ENCODE peak calls at places on chromosomes 13 and 19, in four cellular contexts. One of them, this sample, is unnamed. For H3K27me3 and H3K4me1, the result is how much of the 10 kb centered on the place peaks cover.

GRCh38 chr19:18856385-18857126 is 24.8 kb downstream of the UPF1 start:
- DNase-seq in suprapubic skin: no peak
- DNase-seq in aorta: no peak
- DNase-seq in CD8-positive, alpha-beta T cell: no peak
- DNase-seq in this sample: peak

GRCh38 chr19:44722131-44723121 is 23.5 kb downstream of the CEACAM16 start:
- DNase-seq in aorta: no peak
- DNase-seq in suprapubic skin: no peak
- DNase-seq in CD8-positive, alpha-beta T cell: peak
- DNase-seq in this sample: no peak

GRCh38 chr19:3494559-3494958 is 5.9 kb downstream of the DOHH start:
- DNase-seq in suprapubic skin: no peak
- DNase-seq in aorta: no peak
- DNase-seq in CD8-positive, alpha-beta T cell: no peak
- DNase-seq in this sample: no peak

GRCh38 chr19:45156751-45157150 is 4.0 kb downstream of the NKPD1 start:
- DNase-seq in aorta: no peak
- DNase-seq in CD8-positive, alpha-beta T cell: no peak
- DNase-seq in suprapubic skin: no peak
- DNase-seq in this sample: no peak

GRCh38 chr13:59873309-59873708 is 290.4 kb downstream of the DIAPH3 start:
- DNase-seq in CD8-positive, alpha-beta T cell: no peak
- DNase-seq in aorta: no peak
- DNase-seq in suprapubic skin: no peak
- DNase-seq in this sample: no peak

GRCh38 chr19:35539850-35540249 is 5.6 kb upstream of the TMEM147 start:
- DNase-seq in suprapubic skin: no peak
- DNase-seq in aorta: no peak
- DNase-seq in CD8-positive, alpha-beta T cell: no peak
- DNase-seq in this sample: no peak

GRCh38 chr13:74661851-74662250 is 527.6 kb upstream of the KLF12 start:
- DNase-seq in aorta: no peak
- DNase-seq in suprapubic skin: no peak
- DNase-seq in CD8-positive, alpha-beta T cell: no peak
- DNase-seq in this sample: no peak

GRCh38 chr19:42276821-42277220 is 7.8 kb downstream of the CIC start:
- DNase-seq in CD8-positive, alpha-beta T cell: no peak
- DNase-seq in aorta: no peak
- DNase-seq in suprapubic skin: no peak
- DNase-seq in this sample: no peak

GRCh38 chr19:45587873-45588272 is 3.3 kb upstream of the OPA3 start:
- DNase-seq in aorta: no peak
- DNase-seq in CD8-positive, alpha-beta T cell: no peak
- DNase-seq in suprapubic skin: no peak
- DNase-seq in this sample: no peak

GRCh38 chr13:41231786-41232185 is 31.6 kb downstream of the MTRF1 start:
- DNase-seq in aorta: no peak
- DNase-seq in CD8-positive, alpha-beta T cell: no peak
- DNase-seq in suprapubic skin: no peak
- DNase-seq in this sample: no peak

GRCh38 chr19:50842130-50842529 is 8.8 kb upstream of the KLK15 start:
- DNase-seq in suprapubic skin: no peak
- DNase-seq in aorta: no peak
- DNase-seq in CD8-positive, alpha-beta T cell: no peak
- DNase-seq in this sample: no peak

GRCh38 chr13:28636677-28637317 is 22.1 kb upstream of the POMP start:
- DNase-seq in aorta: no peak
- DNase-seq in suprapubic skin: no peak
- DNase-seq in CD8-positive, alpha-beta T cell: peak
- DNase-seq in this sample: no peak

GRCh38 chr13:113785051-113786010 is 26.3 kb downstream of the TMEM255B start:
- DNase-seq in suprapubic skin: no peak
- DNase-seq in CD8-positive, alpha-beta T cell: no peak
- DNase-seq in aorta: no peak
- DNase-seq in this sample: peak

GRCh38 chr13:90436697-90437096 is 910.8 kb upstream of the MIR17HG start:
- DNase-seq in CD8-positive, alpha-beta T cell: no peak
- DNase-seq in aorta: no peak
- DNase-seq in suprapubic skin: no peak
- DNase-seq in this sample: no peak

GRCh38 chr13:113086031-113086750 is 19.4 kb upstream of the F7 start:
- DNase-seq in aorta: peak
- DNase-seq in CD8-positive, alpha-beta T cell: no peak
- DNase-seq in suprapubic skin: no peak
- DNase-seq in this sample: peak

GRCh38 chr13:113845723-113846638 is 17.9 kb downstream of the GAS6 start:
- DNase-seq in aorta: peak
- DNase-seq in CD8-positive, alpha-beta T cell: peak
- DNase-seq in suprapubic skin: peak
- DNase-seq in this sample: peak

GRCh38 chr19:30276312-30276884 is 95.8 kb upstream of the ZNF536 start:
- DNase-seq in CD8-positive, alpha-beta T cell: no peak
- DNase-seq in suprapubic skin: no peak
- DNase-seq in aorta: no peak
- DNase-seq in this sample: no peak

GRCh38 chr13:60448907-60449510 is 52.0 kb downstream of the TDRD3 start:
- DNase-seq in aorta: no peak
- DNase-seq in suprapubic skin: no peak
- DNase-seq in CD8-positive, alpha-beta T cell: no peak
- DNase-seq in this sample: no peak

GRCh38 chr19:4660181-4660791 is 9.9 kb downstream of the MYDGF start:
- DNase-seq in aorta: no peak
- DNase-seq in CD8-positive, alpha-beta T cell: no peak
- DNase-seq in suprapubic skin: no peak
- DNase-seq in this sample: no peak

DNA sequence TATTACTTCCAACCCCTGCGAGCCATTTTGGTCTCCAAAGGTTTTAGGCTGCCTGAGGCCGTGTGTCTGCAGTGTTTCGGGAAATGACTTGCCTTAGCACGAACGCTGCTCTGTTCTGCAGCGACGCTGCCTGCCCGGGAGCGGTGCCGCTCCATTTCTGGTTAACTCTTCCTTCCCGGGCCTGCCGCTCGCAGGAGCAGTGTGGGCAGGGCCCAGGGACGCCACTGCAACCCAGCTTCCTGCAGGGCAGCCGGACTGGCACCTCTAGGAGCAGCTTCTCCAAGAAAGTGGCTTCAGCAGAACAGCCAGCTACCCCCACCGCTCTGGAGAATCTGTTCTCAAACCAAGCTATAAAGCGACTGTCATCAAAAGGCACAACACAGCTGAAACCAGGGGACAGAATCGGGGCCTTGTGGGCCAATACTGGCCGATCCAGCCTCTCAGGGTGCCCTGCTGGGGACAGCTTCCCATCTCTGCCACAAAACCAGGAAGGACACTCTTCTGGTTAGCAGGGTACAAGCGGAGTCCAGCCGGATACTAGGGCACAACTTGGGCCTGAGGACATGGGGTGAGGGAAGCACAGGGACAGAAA is 72.2 kb downstream of the KCTD15 start:
- DNase-seq in aorta: peak
- DNase-seq in CD8-positive, alpha-beta T cell: no peak
- DNase-seq in suprapubic skin: no peak
- DNase-seq in this sample: no peak
- H3K4me3 ChIP-seq in aorta: peak
- H3K4me3 ChIP-seq in CD8-positive, alpha-beta T cell: no peak
- H3K4me3 ChIP-seq in suprapubic skin: peak
- H3K4me3 ChIP-seq in this sample: no peak

GRCh38 chr19:1717970-1718264 is 35.4 kb upstream of the ONECUT3 start:
- DNase-seq in suprapubic skin: no peak
- DNase-seq in aorta: no peak
- DNase-seq in CD8-positive, alpha-beta T cell: no peak
- DNase-seq in this sample: no peak

GRCh38 chr19:1720237-1720636 is 33.1 kb upstream of the ONECUT3 start:
- DNase-seq in aorta: no peak
- DNase-seq in suprapubic skin: no peak
- DNase-seq in CD8-positive, alpha-beta T cell: no peak
- DNase-seq in this sample: no peak

GRCh38 chr19:1719519-1719918 is 33.8 kb upstream of the ONECUT3 start:
- DNase-seq in suprapubic skin: no peak
- DNase-seq in aorta: no peak
- DNase-seq in CD8-positive, alpha-beta T cell: no peak
- DNase-seq in this sample: no peak

GRCh38 chr19:1717200-1717969 is 35.9 kb upstream of the ONECUT3 start:
- DNase-seq in CD8-positive, alpha-beta T cell: no peak
- DNase-seq in suprapubic skin: no peak
- DNase-seq in aorta: no peak
- DNase-seq in this sample: no peak

DNA sequence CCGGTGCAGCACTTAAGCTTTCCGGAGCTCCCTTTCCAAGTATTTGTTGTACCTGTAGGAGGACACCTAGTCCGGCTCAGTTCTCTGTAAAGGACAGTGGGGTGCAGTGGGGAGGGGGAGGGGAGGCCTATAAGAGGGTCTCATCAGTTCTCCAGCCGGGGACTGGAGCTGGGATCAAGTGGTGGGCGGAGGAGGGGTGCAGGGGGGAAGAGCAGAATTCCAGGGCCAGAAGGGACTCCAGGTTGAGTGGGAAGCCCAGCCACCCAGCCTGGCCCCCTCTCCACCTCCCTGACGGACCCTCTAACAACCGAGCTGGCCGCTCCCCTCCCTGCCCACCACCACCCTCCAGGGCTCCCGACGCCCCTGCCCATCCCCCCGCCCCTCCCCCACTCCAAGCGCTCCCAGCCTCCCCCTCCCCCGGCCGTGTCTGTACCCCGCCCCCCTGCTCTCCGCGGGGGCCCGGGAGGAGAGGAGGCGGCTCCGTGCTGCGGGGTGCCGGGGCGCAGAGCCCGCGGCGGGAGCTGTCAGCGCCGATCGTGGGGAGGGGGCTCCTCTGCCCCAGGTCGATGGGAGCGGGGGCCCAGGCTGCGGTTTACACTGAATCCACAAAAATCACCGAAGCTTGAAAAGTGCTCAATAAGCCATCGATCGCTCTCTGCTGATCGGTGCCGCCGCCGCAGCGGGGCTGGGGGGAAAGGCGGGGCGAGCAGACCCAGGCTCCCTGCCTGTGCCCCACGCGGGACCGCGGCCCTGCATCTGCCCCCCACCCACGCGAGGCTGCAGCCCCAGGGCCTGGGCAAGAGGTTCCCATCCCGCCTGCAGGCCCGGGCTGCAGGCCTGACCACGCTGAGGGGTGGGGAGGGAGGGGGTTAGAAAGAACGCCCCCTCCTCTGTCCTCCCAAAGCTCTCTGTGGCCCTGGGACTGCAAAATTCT is 34.7 kb upstream of the ONECUT3 start:
- DNase-seq in aorta: no peak
- DNase-seq in suprapubic skin: no peak
- DNase-seq in CD8-positive, alpha-beta T cell: no peak
- DNase-seq in this sample: no peak
- H3K27me3 ChIP-seq in aorta: under half
- H3K27me3 ChIP-seq in suprapubic skin: half or more
- H3K27me3 ChIP-seq in CD8-positive, alpha-beta T cell: under half
- H3K27me3 ChIP-seq in this sample: under half

DNA sequence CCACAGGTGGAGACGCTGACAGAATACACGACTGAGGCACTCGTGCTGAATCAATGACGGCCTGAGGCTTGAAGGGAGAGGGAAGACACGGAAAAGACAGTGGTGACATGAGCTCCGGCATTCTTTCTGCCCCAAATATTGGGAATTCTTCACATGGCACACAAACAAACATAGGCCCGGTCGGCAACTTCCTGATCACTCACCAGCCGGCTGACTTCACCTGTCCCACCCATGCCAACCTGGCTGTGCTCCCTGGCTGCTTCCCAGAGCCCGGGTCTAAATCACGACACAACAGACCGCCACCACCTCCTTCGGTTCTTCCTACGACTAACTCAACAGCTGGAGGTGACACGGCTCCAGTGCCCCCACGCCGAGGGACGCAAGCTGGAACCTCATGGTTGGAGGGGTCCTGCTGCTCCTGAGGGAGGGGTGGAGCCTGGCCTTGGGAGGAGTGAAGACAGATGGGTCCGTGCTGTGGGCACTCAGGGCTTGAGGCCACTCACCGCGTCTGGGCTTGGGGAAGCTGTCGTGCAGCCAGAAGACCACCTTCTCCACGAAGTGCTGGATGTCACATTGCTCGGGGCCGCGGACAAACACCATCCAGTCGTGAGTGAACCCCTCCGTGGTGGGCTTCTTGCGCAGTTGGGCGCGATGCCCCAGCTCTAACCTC is 9.6 kb downstream of the MLLT1 start:
- DNase-seq in suprapubic skin: no peak
- DNase-seq in aorta: no peak
- DNase-seq in CD8-positive, alpha-beta T cell: no peak
- DNase-seq in this sample: no peak
- H3K4me1 ChIP-seq in suprapubic skin: half or more
- H3K4me1 ChIP-seq in aorta: under half
- H3K4me1 ChIP-seq in CD8-positive, alpha-beta T cell: under half
- H3K4me1 ChIP-seq in this sample: under half

GRCh38 chr19:15123900-15124299 is 16.7 kb downstream of the SYDE1 start:
- DNase-seq in CD8-positive, alpha-beta T cell: no peak
- DNase-seq in suprapubic skin: no peak
- DNase-seq in aorta: peak
- DNase-seq in this sample: peak

GRCh38 chr19:15122331-15123030 is 15.3 kb downstream of the SYDE1 start:
- DNase-seq in suprapubic skin: no peak
- DNase-seq in aorta: no peak
- DNase-seq in CD8-positive, alpha-beta T cell: no peak
- DNase-seq in this sample: peak

GRCh38 chr19:15124572-15125231 is 17.5 kb downstream of the SYDE1 start:
- DNase-seq in suprapubic skin: no peak
- DNase-seq in CD8-positive, alpha-beta T cell: peak
- DNase-seq in aorta: peak
- DNase-seq in this sample: no peak

GRCh38 chr19:15125232-15126067 is 18.2 kb downstream of the SYDE1 start:
- DNase-seq in aorta: peak
- DNase-seq in suprapubic skin: peak
- DNase-seq in CD8-positive, alpha-beta T cell: peak
- DNase-seq in this sample: peak

DNA sequence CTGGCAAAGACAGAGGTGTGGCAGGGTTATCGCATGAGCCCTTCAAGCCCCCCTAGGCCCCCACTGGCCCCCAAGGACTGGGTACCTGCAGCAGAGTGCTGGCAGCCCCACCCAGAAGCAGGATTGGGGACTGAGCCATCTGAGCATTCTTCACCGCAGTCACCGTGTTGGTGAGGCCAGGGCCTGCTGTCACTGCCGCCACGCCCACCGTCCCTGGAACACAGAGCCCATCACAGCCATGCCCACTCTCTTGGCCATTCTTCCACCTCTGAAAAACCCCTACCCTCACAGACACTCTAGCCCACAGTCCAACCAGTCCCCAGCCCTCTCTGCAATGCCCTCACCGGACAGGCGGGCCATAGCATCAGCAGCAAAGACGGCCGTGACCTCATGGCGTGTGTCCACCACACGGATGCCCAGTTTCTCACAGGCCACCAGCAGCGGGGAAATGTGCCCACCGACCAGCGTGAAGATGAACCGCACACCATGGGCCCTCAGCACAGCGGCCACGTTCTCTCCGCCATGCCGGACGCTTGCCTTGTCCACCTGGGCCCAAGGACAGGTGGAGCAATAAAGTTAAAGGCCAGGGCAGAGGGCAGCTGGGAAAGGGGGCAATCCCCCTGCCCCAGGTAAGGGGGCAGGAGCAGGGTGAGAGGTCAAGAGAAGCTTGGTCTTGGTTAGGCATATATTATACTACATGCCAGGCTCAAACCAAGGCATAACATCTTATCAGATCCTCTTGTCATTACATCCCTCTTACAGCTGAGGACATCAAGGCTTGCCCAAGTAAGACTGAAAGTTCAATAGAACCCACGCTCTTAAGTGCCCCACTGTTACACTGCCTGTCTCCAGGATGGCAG is 16.1 kb downstream of the SYDE1 start:
- DNase-seq in aorta: no peak
- DNase-seq in CD8-positive, alpha-beta T cell: no peak
- DNase-seq in suprapubic skin: no peak
- DNase-seq in this sample: peak
- H3K4me3 ChIP-seq in aorta: no peak
- H3K4me3 ChIP-seq in CD8-positive, alpha-beta T cell: no peak
- H3K4me3 ChIP-seq in suprapubic skin: no peak
- H3K4me3 ChIP-seq in this sample: no peak